ENCODE peak calls at places on chromosome 22, in nine cellular contexts. V is AG04450; Q is CD4-positive, alpha-beta T cell; U is fibroblast of lung; S is foreskin keratinocyte; J is brain microvascular endothelial cell; X is glutamatergic neuron; I is mucosa of descending colon; C is GM12865. Y is an unnamed sample.

GRCh38 chr22:42296381-42296853 is 26.0 kb upstream of the TCF20 start:
- DNase-seq in I (no peak), Q (peak; percentile 16), U (no peak), X (no peak), V (no peak), C (no peak), J (no peak), S (no peak), Y (no peak)

GRCh38 chr22:25396615-25397200 is 167.8 kb upstream of the GRK3 start:
- DNase-seq in S (no peak), V (no peak), X (no peak), U (no peak), Q (no peak), I (no peak), C (no peak), J (no peak), Y (no peak)

GRCh38 chr22:22769434-22770279 is 118.0 kb upstream of the IGLL5 start:
- DNase-seq in S (no peak), X (no peak), I (no peak), U (no peak), J (no peak), Q (no peak), C (no peak), V (no peak), Y (no peak)

GRCh38 chr22:40642316-40642715 is 5.8 kb upstream of the MRTFA start:
- DNase-seq in U (no peak), V (no peak), Q (no peak), X (no peak), S (no peak), I (no peak), J (no peak), C (no peak), Y (no peak)

GRCh38 chr22:50218996-50219727 is 18.4 kb downstream of the SELENOO start:
- DNase-seq in S (peak; percentile 50), J (peak; percentile 48), V (peak; percentile 47), C (no peak), Q (no peak), U (peak; percentile 67), I (peak; percentile 89), X (no peak), Y (peak; percentile 40)

GRCh38 chr22:39496131-39496838 is 5.8 kb upstream of the MIEF1 start:
- DNase-seq in I (peak; percentile 78), J (peak; percentile 67), C (peak; percentile 70), U (peak; percentile 55), S (no peak), V (no peak), Q (peak; percentile 39), X (peak; percentile 85), Y (peak; percentile 44)

GRCh38 chr22:19811811-19812771 is 42.6 kb downstream of the GNB1L start:
- DNase-seq in J (no peak), X (no peak), C (no peak), S (no peak), V (no peak), Q (no peak), I (no peak), U (no peak), Y (no peak)

GRCh38 chr22:19875531-19876313 is 21.0 kb upstream of the GNB1L start:
- DNase-seq in J (peak; percentile 52), S (no peak), U (no peak), X (peak; percentile 10), C (no peak), Q (no peak), I (peak; percentile 52), V (no peak), Y (no peak)

GRCh38 chr22:20520093-20520511 is 12.7 kb downstream of the MED15 start:
- DNase-seq in U (peak; percentile 64), V (no peak), X (no peak), I (peak; percentile 2), J (peak; percentile 76), S (no peak), Q (no peak), C (no peak), Y (peak; percentile 57)

GRCh38 chr22:48710410-48710809 is 1117.3 kb downstream of the BRD1 start:
- DNase-seq in I (peak; percentile 40), V (no peak), X (no peak), Q (no peak), U (no peak), J (no peak), C (no peak), S (no peak), Y (no peak)

GRCh38 chr22:27833803-27834202 is 32.2 kb upstream of the MN1 start:
- DNase-seq in U (no peak), S (no peak), V (no peak), I (no peak), C (no peak), Q (no peak), J (no peak), X (no peak), Y (no peak)

GRCh38 chr22:18998998-18999397 is 62.9 kb upstream of the PRODH start:
- DNase-seq in U (no peak), J (no peak), I (no peak), S (no peak), Q (no peak), V (no peak), C (no peak), X (peak; percentile 45), Y (no peak)

GRCh38 chr22:36773935-36774334 is 2.0 kb downstream of the IFT27 start:
- DNase-seq in V (no peak), C (no peak), U (peak; percentile 33), S (peak; percentile 33), J (peak; percentile 19), I (no peak), Q (no peak), X (no peak), Y (peak; percentile 28)
- TF ChIP-seq CTCF in V (peak; percentile 56), C (peak; percentile 12), U (peak; percentile 34), S (peak; percentile 80), J (peak; percentile 52), I (no peak), Q (no peak), X (peak; percentile 42), Y (peak; percentile 72)

GRCh38 chr22:46245515-46245914 is 4.6 kb downstream of the CDPF1 start:
- DNase-seq in X (no peak), V (no peak), I (no peak), U (no peak), C (no peak), Q (no peak), J (no peak), S (no peak), Y (no peak)
- TF ChIP-seq CTCF in X (no peak), V (no peak), I (no peak), U (no peak), C (no peak), Q (no peak), J (no peak), S (no peak), Y (no peak)

DNA sequence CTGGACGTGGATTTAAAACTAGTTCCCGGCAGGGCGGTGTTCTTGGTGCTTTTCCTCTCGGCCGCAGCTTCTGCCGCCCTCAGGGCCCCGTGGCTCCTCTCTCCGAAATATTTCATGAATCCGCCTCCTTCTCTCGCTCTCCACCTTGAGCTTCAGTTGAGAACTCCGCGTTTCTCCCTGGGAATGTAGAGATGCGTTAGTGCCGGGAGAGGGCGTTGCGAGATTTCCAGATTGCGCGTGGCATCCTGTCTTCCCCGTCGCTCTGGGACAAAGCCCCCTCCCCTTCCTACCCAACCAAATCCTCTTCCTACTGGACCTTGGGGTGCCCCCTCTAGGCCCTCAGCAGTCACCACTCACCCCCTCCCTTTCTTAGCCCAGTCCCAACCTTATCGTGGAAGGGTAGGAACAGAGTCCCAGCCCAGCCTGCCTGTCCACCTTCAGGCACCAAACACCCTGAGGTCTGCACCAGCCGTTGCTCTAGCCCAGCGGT is 15.5 kb upstream of the RAC2 start:
- DNase-seq in V (no peak), J (peak; percentile 53), Q (no peak), S (peak; percentile 53), U (peak; percentile 61), C (no peak), I (no peak), X (no peak), Y (peak; percentile 33)
- TF ChIP-seq CTCF in V (peak; percentile 78), J (peak; percentile 81), Q (peak; percentile 56), S (peak; percentile 80), U (peak; percentile 64), C (peak; percentile 21), I (no peak), X (peak; percentile 36), Y (peak; percentile 70)

GRCh38 chr22:43848366-43849171 is 13.7 kb downstream of the SULT4A1 start:
- DNase-seq in V (no peak), J (no peak), I (peak; percentile 26), C (peak; percentile 19), U (peak; percentile 30), Q (no peak), X (peak; percentile 65), S (no peak), Y (no peak)

GRCh38 chr22:43851979-43852307 is 10.4 kb downstream of the SULT4A1 start:
- DNase-seq in J (no peak), U (no peak), Q (no peak), I (no peak), S (no peak), V (no peak), X (no peak), C (no peak), Y (no peak)

GRCh38 chr22:43849731-43850130 is 12.6 kb downstream of the SULT4A1 start:
- DNase-seq in V (no peak), Q (no peak), C (no peak), S (no peak), I (peak; percentile 17), U (no peak), X (peak; percentile 21), J (no peak), Y (no peak)

GRCh38 chr22:43851058-43851978 is 11.0 kb downstream of the SULT4A1 start:
- DNase-seq in U (no peak), C (no peak), V (no peak), S (no peak), Q (no peak), J (no peak), I (peak; percentile 12), X (no peak), Y (no peak)

GRCh38 chr22:43850529-43850928 is 11.8 kb downstream of the SULT4A1 start:
- DNase-seq in U (no peak), I (peak; percentile 19), C (no peak), J (no peak), Q (no peak), S (no peak), X (peak; percentile 7), V (no peak), Y (no peak)
- TF ChIP-seq CTCF in U (no peak), I (no peak), C (no peak), J (no peak), Q (no peak), S (no peak), X (no peak), V (no peak), Y (no peak)

Y was measured in HFFc6.